ENCODE peak calls at places on chromosomes 6 and 20, in five cellular contexts. N, O, W, F and Y are unnamed samples.

GRCh38 chr20:43936371-43936770 is 21.7 kb downstream of the TOX2 start:
- DNase-seq in O (no peak), W (no peak), F (no peak), N (peak; percentile 35), Y (no peak)

GRCh38 chr6:75285156-75285639 is 606 bp upstream of the TMEM30A start:
- DNase-seq in N (no peak), W (no peak), F (peak; percentile 62), O (no peak), Y (peak; percentile 39)

GRCh38 chr6:56156643-56157042 is 90.7 kb downstream of the COL21A1 start:
- DNase-seq in O (no peak), F (no peak), N (no peak), W (no peak), Y (no peak)

GRCh38 chr6:105209950-105210706 is 30.3 kb upstream of the POPDC3 start:
- DNase-seq in O (no peak), F (no peak), N (no peak), W (no peak), Y (no peak)

GRCh38 chr6:4125933-4126864 is 9.2 kb downstream of the ECI2 start:
- DNase-seq in O (no peak), F (no peak), N (no peak), W (no peak), Y (no peak)

GRCh38 chr6:111468329-111469012 is 14.5 kb downstream of the REV3L start:
- DNase-seq in N (no peak), W (no peak), F (no peak), O (no peak), Y (no peak)

GRCh38 chr6:129959358-129959930 is 58.9 kb upstream of the L3MBTL3 start:
- DNase-seq in W (no peak), N (no peak), F (no peak), O (no peak), Y (no peak)

GRCh38 chr6:11921017-11921438 is 91.1 kb upstream of the HIVEP1 start:
- DNase-seq in O (peak; percentile 75), W (peak; percentile 90), F (no peak), N (no peak), Y (no peak)

GRCh38 chr20:53918949-53919361 is 151.4 kb downstream of the BCAS1 start:
- DNase-seq in N (no peak), F (no peak), O (no peak), W (peak; percentile 85), Y (no peak)

GRCh38 chr6:122749451-122750050 is 30.0 kb upstream of the FABP7 start:
- DNase-seq in O (no peak), F (no peak), W (no peak), N (no peak), Y (no peak)

GRCh38 chr20:51193066-51193772 is 170.3 kb upstream of the KCNG1 start:
- DNase-seq in F (no peak), O (no peak), W (no peak), N (no peak), Y (no peak)

GRCh38 chr6:57075092-57075491 is 14.9 kb upstream of the ZNF451 start:
- DNase-seq in F (no peak), N (no peak), W (no peak), O (no peak), Y (no peak)